ENCODE peak calls at places on chromosomes 12 and 14, in seven cellular contexts. I is Daoy; W is activated CD8-positive, alpha-beta memory T cell treated with anti-CD3 and anti-CD28 coated beads for 1 hour; O is GM23338; V is ELF-1; U is stimulated activated effector memory CD8-positive, alpha-beta T cell treated with anti-CD3 and anti-CD28 coated beads, Interleukin-12 subunit alpha, Interleukin-12 subunit beta, amount 100 ng/mL, for 72 hours; J is GM10248. A is an unnamed sample.

GRCh38 chr12:47360771-47361388 is 281.1 kb upstream of the AMIGO2 start:
- DNase-seq in I (peak; percentile 18), W (no peak), O (no peak), V (no peak), U (no peak), J (no peak), A (no peak)

GRCh38 chr12:75177997-75178396 is 31.6 kb downstream of the KCNC2 start:
- DNase-seq in I (peak; percentile 81), W (no peak), O (no peak), V (no peak), U (no peak), J (no peak), A (no peak)

GRCh38 chr14:105602799-105603763 is 76.7 kb downstream of the TMEM121 start:
- DNase-seq in I (no peak), W (no peak), O (no peak), V (peak; percentile 89), U (no peak), J (no peak), A (no peak)

GRCh38 chr12:77299910-77300772 is 234.8 kb upstream of the E2F7 start:
- DNase-seq in I (peak; percentile 46), W (no peak), O (no peak), V (no peak), U (no peak), J (no peak), A (no peak)

GRCh38 chr12:92272301-92272964 is 126.8 kb upstream of the BTG1 start:
- DNase-seq in I (no peak), W (no peak), O (peak; percentile 36), V (peak; percentile 20), U (no peak), J (no peak), A (no peak)

GRCh38 chr12:27382126-27382795 is 49.6 kb downstream of the BMAL2 start:
- DNase-seq in I (no peak), W (no peak), O (no peak), V (no peak), U (no peak), J (no peak), A (no peak)

GRCh38 chr14:69574954-69575295 is 254 bp upstream of the CCDC177 start:
- DNase-seq in I (no peak), W (no peak), O (no peak), V (no peak), U (no peak), J (no peak), A (no peak)

GRCh38 chr12:71452006-71452405 is 12.4 kb downstream of the LGR5 start:
- DNase-seq in I (no peak), W (no peak), O (no peak), V (no peak), U (no peak), J (no peak), A (no peak)

GRCh38 chr14:90235179-90235976 is 21.0 kb upstream of the PSMC1 start:
- DNase-seq in I (peak; percentile 69), W (peak; percentile 38), O (peak; percentile 85), V (peak; percentile 95), U (peak; percentile 67), J (peak; percentile 81), A (peak; percentile 90)

GRCh38 chr14:73526036-73526984 is 10.6 kb upstream of the ACOT1 start:
- DNase-seq in I (peak; percentile 51), W (no peak), O (no peak), V (peak; percentile 20), U (no peak), J (no peak), A (no peak)

GRCh38 chr12:57894577-57895292 is 46.6 kb upstream of the ATP23 start:
- DNase-seq in I (no peak), W (no peak), O (no peak), V (no peak), U (no peak), J (no peak), A (no peak)

A was measured in H7.